ENCODE peak calls at places on chromosome 14, in six cellular contexts. O, S, H, R, M and E are unnamed samples.
A peak's percentile ranks its signal among the peaks of the same experiment; 100 is the strongest.

GRCh38 chr14:50744242-50744641 is 76.1 kb upstream of the SAV1 start:
- DNase-seq in M (no peak), S (no peak), R (no peak), O (no peak), H (no peak), E (no peak)

GRCh38 chr14:67510121-67510520 is 21.6 kb upstream of the TMEM229B start:
- DNase-seq in H (peak; percentile 38), O (no peak), S (no peak), M (no peak), R (no peak), E (peak; percentile 30)

GRCh38 chr14:58637040-58637390 is 747 bp upstream of the DACT1 start:
- DNase-seq in R (peak; percentile 50), M (no peak), O (peak; percentile 14), S (peak; percentile 33), H (peak; percentile 83), E (no peak)

GRCh38 chr14:97417331-97417730 is 620.1 kb downstream of the VRK1 start:
- DNase-seq in R (no peak), H (no peak), S (no peak), O (no peak), M (no peak), E (no peak)

GRCh38 chr14:87156878-87157277 is 836.1 kb downstream of the GALC start:
- DNase-seq in O (no peak), M (no peak), H (no peak), S (no peak), R (no peak), E (no peak)

GRCh38 chr14:20802341-20803084 is at the start of gene RNASE1:
- DNase-seq in R (peak; percentile 36), M (peak; percentile 10), H (peak; percentile 68), O (no peak), S (peak; percentile 18), E (no peak)

GRCh38 chr14:105067140-105067968 is 2.1 kb upstream of the GPR132 start:
- DNase-seq in R (no peak), H (no peak), O (peak; percentile 63), M (no peak), S (no peak), E (no peak)

GRCh38 chr14:91119556-91120311 is 5.9 kb downstream of the DGLUCY start:
- DNase-seq in M (peak; percentile 83), S (no peak), O (no peak), H (no peak), R (peak; percentile 33), E (no peak)

GRCh38 chr14:104403421-104404220 is 175.9 kb upstream of the C14orf180 start:
- DNase-seq in M (no peak), S (no peak), R (no peak), O (no peak), H (no peak), E (no peak)

GRCh38 chr14:68657300-68658028 is 135.4 kb downstream of the ZFP36L1 start:
- DNase-seq in H (no peak), R (no peak), S (no peak), O (no peak), M (no peak), E (no peak)

GRCh38 chr14:50758945-50759344 is 72.0 kb downstream of the NIN start:
- DNase-seq in H (no peak), R (no peak), O (no peak), M (no peak), S (no peak), E (no peak)

GRCh38 chr14:50087350-50088116 is 28.8 kb downstream of the VCPKMT start:
- DNase-seq in M (no peak), O (peak; percentile 63), R (no peak), S (no peak), H (no peak), E (no peak)

GRCh38 chr14:101019541-101019940 is 116.0 kb upstream of the RTL1 start:
- DNase-seq in S (no peak), H (no peak), O (no peak), R (peak; percentile 8), M (no peak), E (no peak)

GRCh38 chr14:76762617-76763361 is 1.5 kb downstream of the VASH1 start:
- DNase-seq in M (no peak), O (no peak), H (no peak), S (no peak), R (no peak), E (no peak)

GRCh38 chr14:32896979-32897723 is 41.5 kb upstream of the NPAS3 start:
- DNase-seq in R (no peak), O (no peak), H (peak; percentile 23), M (no peak), S (no peak), E (no peak)

GRCh38 chr14:28656704-28657255 is 109.8 kb upstream of the FOXG1 start:
- DNase-seq in R (no peak), M (no peak), H (no peak), S (no peak), O (no peak), E (no peak)

GRCh38 chr14:35878272-35879140 is 52.4 kb downstream of the BRMS1L start:
- DNase-seq in R (peak; percentile 74), H (peak; percentile 92), O (no peak), S (no peak), M (no peak), E (no peak)

GRCh38 chr14:56422703-56423213 is 156.8 kb upstream of the TMEM260 start:
- DNase-seq in O (peak; percentile 42), R (peak; percentile 50), M (peak; percentile 6), H (peak; percentile 92), S (no peak), E (peak; percentile 28)

GRCh38 chr14:94337274-94337673 is 14.1 kb upstream of the SERPINA6 start:
- DNase-seq in S (no peak), R (no peak), H (peak; percentile 21), M (no peak), O (peak; percentile 34), E (no peak)

GRCh38 chr14:76203086-76204001 is 51.6 kb downstream of the GPATCH2L start:
- DNase-seq in O (no peak), R (peak; percentile 76), S (no peak), H (peak; percentile 80), M (no peak), E (no peak)

GRCh38 chr14:79510659-79511058 is 700.6 kb downstream of the DIO2 start:
- DNase-seq in M (no peak), H (peak; percentile 2), O (no peak), R (peak; percentile 4), S (no peak), E (no peak)

GRCh38 chr14:34043627-34044372 is 92.9 kb upstream of the EGLN3 start:
- DNase-seq in S (no peak), M (no peak), R (peak; percentile 77), O (no peak), H (no peak), E (no peak)

GRCh38 chr14:99945732-99946651 is 119.2 kb upstream of the EVL start:
- DNase-seq in M (no peak), R (no peak), S (no peak), O (peak; percentile 79), H (no peak), E (no peak)

GRCh38 chr14:64724578-64724930 is 20.3 kb downstream of the PLEKHG3 start:
- DNase-seq in S (no peak), O (no peak), R (no peak), H (no peak), M (no peak), E (no peak)

GRCh38 chr14:77000340-77001235 is 27.9 kb downstream of the IRF2BPL start:
- DNase-seq in R (no peak), H (peak; percentile 64), O (peak; percentile 58), S (no peak), M (peak; percentile 52), E (peak; percentile 48)